ENCODE peak calls at places on chromosomes 2 and 18, in ten cellular contexts. G is stimulated activated CD4-positive, alpha-beta T cell treated with anti-CD3 and anti-CD28 coated beads, Interleukin-1b, Interleukin-23, amount 100 ng/mL, for 24 hours; F is WTC11; D is activated effector memory CD4-positive, alpha-beta T cell treated with anti-CD3 and anti-CD28 coated beads, Interleukin-2, amount 50 U/mL, for 16 hours; S is HCT116; K is mucosa of gallbladder; J is epithelial cell of esophagus; E is M059J; I is CD8-positive, alpha-beta memory T cell; B is heart left ventricle. N is an unnamed sample.

GRCh38 chr2:5673861-5674240 is 18.3 kb upstream of the SOX11 start:
- DNase-seq in I (no peak), K (no peak), D (no peak), G (no peak), E (no peak), J (no peak), F (no peak), B (no peak), S (no peak), N (no peak)

GRCh38 chr2:109158237-109158636 is 29.2 kb downstream of the SH3RF3 start:
- DNase-seq in D (no peak), G (no peak), J (no peak), F (no peak), B (no peak), K (no peak), E (no peak), S (no peak), I (no peak), N (no peak)

GRCh38 chr2:218832520-218832919 is 917 bp upstream of the PRKAG3 start:
- DNase-seq in I (no peak), J (peak; percentile 29), K (no peak), E (peak; percentile 57), D (no peak), B (peak; percentile 26), F (no peak), S (no peak), G (no peak), N (no peak)

GRCh38 chr18:44882163-44882881 is 201.6 kb downstream of the SETBP1 start:
- DNase-seq in F (no peak), E (no peak), D (no peak), K (no peak), J (no peak), I (no peak), B (peak; percentile 36), G (no peak), S (no peak), N (no peak)

GRCh38 chr2:149573760-149574159 is 13.8 kb downstream of the MMADHC start:
- DNase-seq in K (no peak), B (no peak), D (no peak), I (no peak), S (no peak), J (no peak), G (no peak), F (no peak), E (no peak), N (no peak)

GRCh38 chr2:153487482-153487881 is 8.9 kb upstream of the RPRM start:
- DNase-seq in S (no peak), J (peak; percentile 66), E (no peak), K (no peak), D (no peak), F (no peak), G (no peak), I (no peak), B (no peak), N (no peak)

GRCh38 chr2:215836881-215837280 is 176.5 kb downstream of the MREG start:
- DNase-seq in S (no peak), F (no peak), I (no peak), G (no peak), K (no peak), B (no peak), J (no peak), E (no peak), D (no peak), N (no peak)

GRCh38 chr2:3535794-3536681 is 16.7 kb upstream of the ADI1 start:
- DNase-seq in E (peak; percentile 91), J (peak; percentile 77), I (no peak), F (no peak), D (no peak), K (peak; percentile 62), G (no peak), S (peak; percentile 26), B (peak; percentile 70), N (peak; percentile 32)

GRCh38 chr2:207779523-207779922 is 9.8 kb upstream of the FZD5 start:
- DNase-seq in B (no peak), K (no peak), J (no peak), D (no peak), G (no peak), E (no peak), S (no peak), I (no peak), F (no peak), N (no peak)

GRCh38 chr2:9174771-9175441 is 31.7 kb upstream of the ASAP2 start:
- DNase-seq in I (no peak), F (no peak), D (no peak), S (no peak), K (no peak), B (no peak), J (peak; percentile 73), E (peak; percentile 90), G (no peak), N (no peak)

GRCh38 chr18:2002604-2003003 is 568.7 kb downstream of the METTL4 start:
- DNase-seq in F (no peak), G (no peak), E (no peak), S (no peak), I (no peak), B (no peak), D (no peak), J (no peak), K (no peak), N (no peak)

N was measured in nephron progenitor cell.